ENCODE peak calls at places on chromosomes 3 and 15, in seven cellular contexts. One of them, this sample, is unnamed.

GRCh38 chr3:535566-536416 is 339.2 kb downstream of the CHL1 start:
- DNase-seq in HepG2: no peak
- DNase-seq in suprapubic skin: no peak
- DNase-seq in tibial artery: no peak
- DNase-seq in cardiac fibroblast: peak; percentile 6
- DNase-seq in vagina: no peak
- DNase-seq in heart left ventricle: no peak
- DNase-seq in this sample: peak; percentile 14

GRCh38 chr3:110933786-110934415 is 137.7 kb upstream of the NECTIN3 start:
- DNase-seq in HepG2: no peak
- DNase-seq in suprapubic skin: no peak
- DNase-seq in tibial artery: no peak
- DNase-seq in cardiac fibroblast: no peak
- DNase-seq in vagina: no peak
- DNase-seq in heart left ventricle: no peak
- DNase-seq in this sample: peak; percentile 50

GRCh38 chr3:195897853-195898415 is 10.4 kb downstream of the TNK2 start:
- DNase-seq in HepG2: no peak
- DNase-seq in suprapubic skin: no peak
- DNase-seq in tibial artery: no peak
- DNase-seq in cardiac fibroblast: no peak
- DNase-seq in vagina: no peak
- DNase-seq in heart left ventricle: no peak
- DNase-seq in this sample: no peak

GRCh38 chr3:48301814-48302194 is 31.7 kb downstream of the SPINK8 start:
- DNase-seq in HepG2: peak; percentile 21
- DNase-seq in suprapubic skin: peak; percentile 67
- DNase-seq in tibial artery: peak; percentile 33
- DNase-seq in cardiac fibroblast: peak; percentile 58
- DNase-seq in vagina: no peak
- DNase-seq in heart left ventricle: no peak
- DNase-seq in this sample: no peak

GRCh38 chr3:177795866-177796265 is 598.6 kb upstream of the TBL1XR1 start:
- DNase-seq in HepG2: no peak
- DNase-seq in suprapubic skin: no peak
- DNase-seq in tibial artery: no peak
- DNase-seq in cardiac fibroblast: no peak
- DNase-seq in vagina: no peak
- DNase-seq in heart left ventricle: no peak
- DNase-seq in this sample: no peak

GRCh38 chr3:23720885-23721284 is 84.9 kb upstream of the UBE2E1 start:
- DNase-seq in HepG2: no peak
- DNase-seq in suprapubic skin: no peak
- DNase-seq in tibial artery: no peak
- DNase-seq in cardiac fibroblast: no peak
- DNase-seq in vagina: no peak
- DNase-seq in heart left ventricle: no peak
- DNase-seq in this sample: no peak

GRCh38 chr3:184480831-184481230 is 80.8 kb upstream of the EPHB3 start:
- DNase-seq in HepG2: no peak
- DNase-seq in suprapubic skin: no peak
- DNase-seq in tibial artery: no peak
- DNase-seq in cardiac fibroblast: no peak
- DNase-seq in vagina: peak; percentile 70
- DNase-seq in heart left ventricle: no peak
- DNase-seq in this sample: no peak

GRCh38 chr3:30894521-30895289 is at the start of gene GADL1:
- DNase-seq in HepG2: no peak
- DNase-seq in suprapubic skin: peak; percentile 60
- DNase-seq in tibial artery: peak; percentile 25
- DNase-seq in cardiac fibroblast: peak; percentile 20
- DNase-seq in vagina: no peak
- DNase-seq in heart left ventricle: peak; percentile 55
- DNase-seq in this sample: peak; percentile 15

GRCh38 chr3:172467170-172467824 is 19.0 kb upstream of the GHSR start:
- DNase-seq in HepG2: no peak
- DNase-seq in suprapubic skin: no peak
- DNase-seq in tibial artery: no peak
- DNase-seq in cardiac fibroblast: peak; percentile 56
- DNase-seq in vagina: no peak
- DNase-seq in heart left ventricle: no peak
- DNase-seq in this sample: peak; percentile 31

GRCh38 chr3:194985031-194985578 is 285.9 kb downstream of the XXYLT1 start:
- DNase-seq in HepG2: peak; percentile 46
- DNase-seq in suprapubic skin: peak; percentile 86
- DNase-seq in tibial artery: peak; percentile 62
- DNase-seq in cardiac fibroblast: peak; percentile 87
- DNase-seq in vagina: peak; percentile 87
- DNase-seq in heart left ventricle: peak; percentile 91
- DNase-seq in this sample: peak; percentile 31

GRCh38 chr15:45634442-45635190 is at the start of gene SQOR:
- DNase-seq in HepG2: peak; percentile 68
- DNase-seq in suprapubic skin: peak; percentile 94
- DNase-seq in tibial artery: peak; percentile 89
- DNase-seq in cardiac fibroblast: peak; percentile 76
- DNase-seq in vagina: no peak
- DNase-seq in heart left ventricle: peak; percentile 93
- DNase-seq in this sample: peak; percentile 56

GRCh38 chr3:135148431-135148830 is 353.4 kb downstream of the EPHB1 start:
- DNase-seq in HepG2: no peak
- DNase-seq in suprapubic skin: no peak
- DNase-seq in tibial artery: peak; percentile 60
- DNase-seq in cardiac fibroblast: no peak
- DNase-seq in vagina: no peak
- DNase-seq in heart left ventricle: no peak
- DNase-seq in this sample: no peak

DNA sequence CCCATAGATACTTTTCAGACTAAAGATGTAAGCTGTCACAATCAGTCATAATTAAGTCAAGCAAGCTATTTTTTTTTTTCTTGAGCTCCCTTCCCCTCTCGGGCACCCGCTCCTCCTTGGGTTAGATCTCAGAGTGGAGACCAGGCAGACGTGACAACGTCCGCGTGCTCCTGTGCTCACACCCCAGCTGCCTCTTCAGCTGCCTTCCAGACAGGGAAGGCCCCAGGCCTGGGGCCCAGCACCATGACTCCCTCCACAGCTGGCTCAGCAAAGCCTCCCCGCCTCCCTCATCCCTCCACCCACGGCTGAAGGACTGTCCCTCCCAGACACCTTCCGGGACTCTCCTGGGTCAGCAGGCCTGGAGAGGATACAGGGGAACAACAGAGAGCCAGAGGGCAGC is 87.9 kb upstream of the LINGO1 start:
- DNase-seq in HepG2: no peak
- DNase-seq in suprapubic skin: no peak
- DNase-seq in tibial artery: no peak
- DNase-seq in cardiac fibroblast: no peak
- DNase-seq in vagina: no peak
- DNase-seq in heart left ventricle: no peak
- DNase-seq in this sample: no peak
- H3K4me3 ChIP-seq in HepG2: no peak overlapping the region
- H3K4me3 ChIP-seq in suprapubic skin: no peak overlapping the region
- H3K4me3 ChIP-seq in tibial artery: no peak overlapping the region
- H3K4me3 ChIP-seq in cardiac fibroblast: no peak overlapping the region
- H3K4me3 ChIP-seq in vagina: no peak overlapping the region
- H3K4me3 ChIP-seq in heart left ventricle: no peak overlapping the region
- H3K4me3 ChIP-seq in this sample: no peak overlapping the region

GRCh38 chr3:162170581-162170980 is 674.0 kb downstream of the OTOL1 start:
- DNase-seq in HepG2: no peak
- DNase-seq in suprapubic skin: no peak
- DNase-seq in tibial artery: no peak
- DNase-seq in cardiac fibroblast: no peak
- DNase-seq in vagina: no peak
- DNase-seq in heart left ventricle: no peak
- DNase-seq in this sample: peak; percentile 18

GRCh38 chr3:162175904-162176303 is 679.3 kb downstream of the OTOL1 start:
- DNase-seq in HepG2: no peak
- DNase-seq in suprapubic skin: no peak
- DNase-seq in tibial artery: no peak
- DNase-seq in cardiac fibroblast: no peak
- DNase-seq in vagina: no peak
- DNase-seq in heart left ventricle: no peak
- DNase-seq in this sample: no peak

GRCh38 chr3:162171970-162172369 is 675.4 kb downstream of the OTOL1 start:
- DNase-seq in HepG2: no peak
- DNase-seq in suprapubic skin: no peak
- DNase-seq in tibial artery: no peak
- DNase-seq in cardiac fibroblast: no peak
- DNase-seq in vagina: no peak
- DNase-seq in heart left ventricle: no peak
- DNase-seq in this sample: no peak

DNA sequence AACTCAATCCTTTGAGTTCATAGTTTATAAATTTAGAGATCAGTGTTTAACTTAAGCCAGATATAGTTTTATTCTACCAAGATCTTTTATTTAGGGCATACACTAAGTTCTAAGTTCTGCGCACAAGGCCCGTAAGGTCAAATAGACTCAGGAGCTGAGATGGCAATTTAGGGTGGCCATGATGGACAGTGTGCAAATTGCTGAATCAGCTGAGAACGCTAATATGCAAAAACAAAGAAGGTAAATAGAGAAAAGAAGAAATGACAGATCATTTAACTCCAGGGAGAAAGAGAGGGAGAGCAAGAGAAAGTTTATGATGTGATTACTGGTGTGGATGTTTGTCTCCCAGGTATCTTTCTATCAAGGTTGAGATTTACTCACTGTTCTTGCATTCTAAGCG is 678.5 kb downstream of the OTOL1 start:
- DNase-seq in HepG2: no peak
- DNase-seq in suprapubic skin: no peak
- DNase-seq in tibial artery: no peak
- DNase-seq in cardiac fibroblast: no peak
- DNase-seq in vagina: no peak
- DNase-seq in heart left ventricle: no peak
- DNase-seq in this sample: no peak
- TF ChIP-seq CTCF in HepG2: no peak
- TF ChIP-seq CTCF in suprapubic skin: no peak
- TF ChIP-seq CTCF in tibial artery: no peak
- TF ChIP-seq CTCF in cardiac fibroblast: no peak
- TF ChIP-seq CTCF in vagina: no peak
- TF ChIP-seq CTCF in heart left ventricle: no peak
- TF ChIP-seq CTCF in this sample: no peak

DNA sequence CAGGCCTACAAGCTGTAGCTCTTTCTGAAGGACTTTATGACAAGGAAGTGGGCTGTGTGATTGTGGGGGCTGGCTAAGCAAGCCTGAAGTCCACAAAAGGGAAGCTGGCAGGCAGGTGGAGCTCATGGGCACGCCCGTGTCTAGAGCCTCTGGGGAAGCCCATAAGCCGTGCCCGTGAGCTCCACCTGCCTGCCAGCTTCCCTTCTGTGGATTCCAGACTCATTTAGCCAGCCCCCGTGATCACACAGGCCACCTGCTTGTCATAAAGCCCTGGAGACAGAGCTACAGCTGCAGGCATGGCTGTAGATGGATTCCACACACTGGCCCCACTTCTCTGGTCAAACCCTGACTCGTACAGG is 15.2 kb downstream of the EFCC1 start:
- DNase-seq in HepG2: peak; percentile 39
- DNase-seq in suprapubic skin: no peak
- DNase-seq in tibial artery: no peak
- DNase-seq in cardiac fibroblast: no peak
- DNase-seq in vagina: no peak
- DNase-seq in heart left ventricle: no peak
- DNase-seq in this sample: no peak
- H3K4me3 ChIP-seq in HepG2: no peak overlapping the region
- H3K4me3 ChIP-seq in suprapubic skin: no peak overlapping the region
- H3K4me3 ChIP-seq in tibial artery: no peak overlapping the region
- H3K4me3 ChIP-seq in cardiac fibroblast: no peak overlapping the region
- H3K4me3 ChIP-seq in vagina: no peak overlapping the region
- H3K4me3 ChIP-seq in heart left ventricle: no peak overlapping the region
- H3K4me3 ChIP-seq in this sample: no peak overlapping the region

GRCh38 chr15:62066663-62067447 is at the start of gene C2CD4A:
- DNase-seq in HepG2: peak; percentile 88
- DNase-seq in suprapubic skin: peak; percentile 82
- DNase-seq in tibial artery: peak; percentile 55
- DNase-seq in cardiac fibroblast: peak; percentile 69
- DNase-seq in vagina: no peak
- DNase-seq in heart left ventricle: peak; percentile 78
- DNase-seq in this sample: peak; percentile 55

GRCh38 chr15:62068071-62068786 is 1.5 kb downstream of the C2CD4A start:
- DNase-seq in HepG2: peak; percentile 25
- DNase-seq in suprapubic skin: peak; percentile 69
- DNase-seq in tibial artery: peak; percentile 37
- DNase-seq in cardiac fibroblast: peak; percentile 48
- DNase-seq in vagina: no peak
- DNase-seq in heart left ventricle: peak; percentile 84
- DNase-seq in this sample: peak; percentile 29

GRCh38 chr15:62069551-62069950 is 2.8 kb downstream of the C2CD4A start:
- DNase-seq in HepG2: no peak
- DNase-seq in suprapubic skin: no peak
- DNase-seq in tibial artery: no peak
- DNase-seq in cardiac fibroblast: no peak
- DNase-seq in vagina: no peak
- DNase-seq in heart left ventricle: no peak
- DNase-seq in this sample: no peak

GRCh38 chr15:62068787-62069170 is 2.0 kb downstream of the C2CD4A start:
- DNase-seq in HepG2: no peak
- DNase-seq in suprapubic skin: no peak
- DNase-seq in tibial artery: no peak
- DNase-seq in cardiac fibroblast: peak; percentile 19
- DNase-seq in vagina: no peak
- DNase-seq in heart left ventricle: no peak
- DNase-seq in this sample: peak; percentile 4

GRCh38 chr15:62067448-62068044 is 769 bp downstream of the C2CD4A start:
- DNase-seq in HepG2: no peak
- DNase-seq in suprapubic skin: peak; percentile 68
- DNase-seq in tibial artery: no peak
- DNase-seq in cardiac fibroblast: peak; percentile 19
- DNase-seq in vagina: no peak
- DNase-seq in heart left ventricle: peak; percentile 63
- DNase-seq in this sample: no peak
- TF ChIP-seq CTCF in HepG2: peak; percentile 27
- TF ChIP-seq CTCF in suprapubic skin: no peak
- TF ChIP-seq CTCF in tibial artery: no peak
- TF ChIP-seq CTCF in cardiac fibroblast: no peak
- TF ChIP-seq CTCF in vagina: no peak
- TF ChIP-seq CTCF in heart left ventricle: no peak
- TF ChIP-seq CTCF in this sample: no peak

GRCh38 chr15:89097313-89097712 is 9.1 kb downstream of the ABHD2 start:
- DNase-seq in HepG2: no peak
- DNase-seq in suprapubic skin: no peak
- DNase-seq in tibial artery: no peak
- DNase-seq in cardiac fibroblast: no peak
- DNase-seq in vagina: no peak
- DNase-seq in heart left ventricle: no peak
- DNase-seq in this sample: no peak
- H3K4me3 ChIP-seq in HepG2: no peak overlapping the region
- H3K4me3 ChIP-seq in suprapubic skin: no peak overlapping the region
- H3K4me3 ChIP-seq in tibial artery: no peak overlapping the region
- H3K4me3 ChIP-seq in cardiac fibroblast: no peak overlapping the region
- H3K4me3 ChIP-seq in vagina: no peak overlapping the region
- H3K4me3 ChIP-seq in heart left ventricle: no peak overlapping the region
- H3K4me3 ChIP-seq in this sample: no peak overlapping the region

GRCh38 chr3:127865941-127866340 is 43.6 kb upstream of the MGLL start:
- DNase-seq in HepG2: no peak
- DNase-seq in suprapubic skin: no peak
- DNase-seq in tibial artery: no peak
- DNase-seq in cardiac fibroblast: peak; percentile 42
- DNase-seq in vagina: no peak
- DNase-seq in heart left ventricle: no peak
- DNase-seq in this sample: peak; percentile 62
- TF ChIP-seq CTCF in HepG2: no peak
- TF ChIP-seq CTCF in suprapubic skin: no peak
- TF ChIP-seq CTCF in tibial artery: no peak
- TF ChIP-seq CTCF in cardiac fibroblast: peak; percentile 27
- TF ChIP-seq CTCF in vagina: no peak
- TF ChIP-seq CTCF in heart left ventricle: no peak
- TF ChIP-seq CTCF in this sample: no peak

GRCh38 chr15:101296418-101297405 is 1.7 kb upstream of the SNRPA1 start:
- DNase-seq in HepG2: no peak
- DNase-seq in suprapubic skin: no peak
- DNase-seq in tibial artery: no peak
- DNase-seq in cardiac fibroblast: peak; percentile 15
- DNase-seq in vagina: no peak
- DNase-seq in heart left ventricle: no peak
- DNase-seq in this sample: peak; percentile 9
- H3K4me3 ChIP-seq in HepG2: peak overlapping the region; percentile 66
- H3K4me3 ChIP-seq in suprapubic skin: peak overlapping the region; percentile 77
- H3K4me3 ChIP-seq in tibial artery: no peak overlapping the region
- H3K4me3 ChIP-seq in cardiac fibroblast: no peak overlapping the region
- H3K4me3 ChIP-seq in vagina: no peak overlapping the region
- H3K4me3 ChIP-seq in heart left ventricle: peak overlapping the region; percentile 99
- H3K4me3 ChIP-seq in this sample: no peak overlapping the region